ENCODE peak calls at places on chromosomes 12 and 14, in seven cellular contexts. T is HepG2, A is H1, F is HCT116, K is GM12878, W is SK-N-SH, D is K562. Z is an unnamed sample.

GRCh38 chr12:106292339-106292738 is 10.2 kb upstream of the TCP11L2 start:
- DNase-seq in T (no peak), K (no peak), D (no peak), F (no peak), W (no peak), A (no peak), Z (no peak)

GRCh38 chr14:33475623-33476022 is 475.3 kb downstream of the EGLN3 start:
- DNase-seq in K (no peak), D (no peak), A (peak; percentile 73), T (peak; percentile 58), F (no peak), W (peak; percentile 56), Z (peak; percentile 55)

GRCh38 chr12:111066744-111067437 is 146.5 kb upstream of the MYL2 start:
- DNase-seq in W (no peak), K (no peak), T (no peak), A (no peak), F (peak; percentile 32), D (peak; percentile 71), Z (no peak)

GRCh38 chr12:132065609-132066344 is 78.3 kb downstream of the DDX51 start:
- DNase-seq in T (no peak), F (no peak), W (no peak), A (no peak), K (no peak), D (no peak), Z (no peak)

GRCh38 chr14:46250113-46250703 is 401.4 kb downstream of the RPL10L start:
- DNase-seq in D (no peak), A (no peak), T (peak; percentile 2), K (no peak), W (no peak), F (peak; percentile 19), Z (peak; percentile 5)

GRCh38 chr14:78848234-78848820 is 678.2 kb downstream of the NRXN3 start:
- DNase-seq in K (no peak), T (peak; percentile 29), A (no peak), D (peak; percentile 25), W (peak; percentile 16), F (peak; percentile 18), Z (peak; percentile 57)

GRCh38 chr14:96198430-96199133 is 6.1 kb upstream of the BDKRB2 start:
- DNase-seq in T (no peak), K (no peak), F (no peak), A (no peak), W (no peak), D (no peak), Z (no peak)

GRCh38 chr12:49903700-49904423 is at the start of gene FAIM2:
- DNase-seq in T (no peak), K (no peak), A (no peak), F (no peak), D (peak; percentile 73), W (peak; percentile 92), Z (no peak)

GRCh38 chr12:47717443-47718193 is 7.7 kb downstream of the ENDOU start:
- DNase-seq in A (peak; percentile 68), K (no peak), T (peak; percentile 42), F (no peak), W (peak; percentile 88), D (peak; percentile 79), Z (peak; percentile 73)

GRCh38 chr12:102959391-102959790 is 1.9 kb downstream of the ASCL1 start:
- DNase-seq in A (no peak), F (no peak), W (no peak), T (no peak), D (no peak), K (no peak), Z (no peak)

GRCh38 chr14:98867146-98867545 is 404.9 kb downstream of the BCL11B start:
- DNase-seq in K (no peak), A (no peak), F (no peak), W (no peak), D (no peak), T (no peak), Z (no peak)
- TF ChIP-seq JUND in K (no peak), A (no peak), F (no peak), W (no peak), D (no peak), T (no peak), Z (no peak)

GRCh38 chr12:18297883-18298282 is 36.6 kb downstream of the PIK3C2G start:
- DNase-seq in T (no peak), F (no peak), K (no peak), A (no peak), D (no peak), W (no peak), Z (no peak)

GRCh38 chr12:18294889-18295288 is 33.6 kb downstream of the PIK3C2G start:
- DNase-seq in W (no peak), A (no peak), F (no peak), T (no peak), K (no peak), D (no peak), Z (no peak)

GRCh38 chr12:18296909-18297280 is 35.6 kb downstream of the PIK3C2G start:
- DNase-seq in A (no peak), F (no peak), K (no peak), D (no peak), T (no peak), W (no peak), Z (peak; percentile 1)

GRCh38 chr12:18296201-18296908 is 35.0 kb downstream of the PIK3C2G start:
- DNase-seq in F (no peak), T (no peak), W (no peak), A (no peak), D (no peak), K (no peak), Z (peak; percentile 1)
- TF ChIP-seq JUND in F (no peak), T (no peak), W (no peak), A (no peak), D (no peak), K (no peak), Z (no peak)

GRCh38 chr12:70842136-70842535 is 78.4 kb downstream of the PTPRR start:
- DNase-seq in A (no peak), W (no peak), T (no peak), D (no peak), F (no peak), K (no peak), Z (no peak)
- TF ChIP-seq JUND in A (no peak), W (no peak), T (no peak), D (no peak), F (no peak), K (no peak), Z (no peak)

GRCh38 chr14:69850736-69851112 is 28.5 kb upstream of the SMOC1 start:
- DNase-seq in A (no peak), K (no peak), D (no peak), T (peak; percentile 88), W (no peak), F (no peak), Z (no peak)

GRCh38 chr14:69850086-69850735 is 29.0 kb upstream of the SMOC1 start:
- DNase-seq in D (no peak), K (no peak), F (no peak), T (peak; percentile 86), A (no peak), W (no peak), Z (no peak)

GRCh38 chr14:69848903-69849391 is 30.3 kb upstream of the SMOC1 start:
- DNase-seq in K (no peak), A (no peak), D (no peak), T (peak; percentile 70), W (no peak), F (no peak), Z (no peak)

GRCh38 chr14:69845787-69846186 is 33.4 kb upstream of the SMOC1 start:
- DNase-seq in A (no peak), K (no peak), T (peak; percentile 76), F (no peak), D (no peak), W (no peak), Z (no peak)

GRCh38 chr14:69848156-69848555 is 31.1 kb upstream of the SMOC1 start:
- DNase-seq in W (no peak), K (no peak), F (no peak), T (peak; percentile 58), A (no peak), D (no peak), Z (no peak)
- TF ChIP-seq JUND in W (no peak), K (no peak), F (no peak), T (no peak), A (no peak), D (no peak), Z (no peak)

DNA sequence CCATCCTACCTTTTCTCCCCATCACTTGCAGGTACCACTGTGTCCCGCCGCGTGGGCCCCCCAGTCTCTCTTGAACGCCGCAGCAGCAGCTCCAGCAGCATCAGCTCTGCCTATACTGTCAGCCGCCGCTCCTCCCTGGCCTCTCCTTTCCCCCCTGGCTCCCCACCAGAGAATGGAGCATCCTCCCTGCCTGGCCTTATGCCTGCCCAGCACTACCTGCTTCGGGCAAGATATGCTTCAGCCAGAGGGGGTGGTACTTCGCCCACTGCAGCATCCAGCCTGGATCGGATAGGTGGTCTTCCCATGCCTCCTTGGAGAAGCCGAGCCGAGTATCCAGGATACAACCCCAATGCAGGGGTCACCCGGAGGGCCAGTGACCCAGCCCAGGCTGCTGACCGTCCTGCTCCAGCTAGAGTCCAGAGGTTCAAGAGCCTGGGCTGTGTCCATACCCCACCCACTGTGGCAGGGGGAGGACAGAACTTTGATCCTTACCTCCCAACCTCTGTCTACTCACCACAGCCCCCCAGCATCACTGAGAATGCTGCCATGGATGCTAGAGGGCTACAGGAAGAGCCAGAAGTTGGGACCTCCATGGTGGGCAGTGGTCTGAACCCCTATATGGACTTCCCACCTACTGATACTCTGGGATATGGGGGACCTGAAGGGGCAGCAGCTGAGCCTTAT is 9.2 kb downstream of the ARHGAP9 start:
- DNase-seq in K (no peak), F (no peak), T (no peak), A (no peak), W (no peak), D (no peak), Z (no peak)
- TF ChIP-seq JUND in K (no peak), F (no peak), T (no peak), A (no peak), W (no peak), D (no peak), Z (no peak)